ENCODE peak calls at places on chromosomes 7 and 10, in seven cellular contexts. L is breast epithelium, Z is sigmoid colon, J is SK-N-SH, V is GM12892, R is stomach, S is endothelial cell of umbilical vein. Q is an unnamed sample.
A peak's percentile ranks its signal among the peaks of the same experiment; 100 is the strongest.

GRCh38 chr10:52443419-52444388 is 129.6 kb downstream of the DKK1 start:
- DNase-seq in L (no peak), Z (no peak), J (no peak), V (no peak), R (no peak), S (peak; percentile 85), Q (no peak)

GRCh38 chr10:61078542-61078941 is 134.6 kb upstream of the RHOBTB1 start:
- DNase-seq in L (no peak), Z (no peak), J (no peak), V (no peak), R (no peak), S (no peak), Q (no peak)

GRCh38 chr10:97127960-97128850 is 57.6 kb downstream of the SLIT1 start:
- DNase-seq in L (no peak), Z (peak; percentile 30), J (peak; percentile 60), V (no peak), R (no peak), S (no peak), Q (no peak)

GRCh38 chr7:51847461-51848134 is 531.0 kb upstream of the COBL start:
- DNase-seq in L (no peak), Z (no peak), J (no peak), V (no peak), R (no peak), S (no peak), Q (no peak)

GRCh38 chr10:112585960-112586359 is 138.9 kb downstream of the VTI1A start:
- DNase-seq in L (no peak), Z (no peak), J (no peak), V (no peak), R (no peak), S (no peak), Q (no peak)

GRCh38 chr7:2613926-2614613 is 17.7 kb upstream of the TTYH3 start:
- DNase-seq in L (no peak), Z (peak; percentile 93), J (peak; percentile 77), V (no peak), R (no peak), S (no peak), Q (no peak)

GRCh38 chr10:11329055-11329673 is 282.3 kb downstream of the USP6NL start:
- DNase-seq in L (no peak), Z (no peak), J (no peak), V (no peak), R (no peak), S (no peak), Q (no peak)

GRCh38 chr7:129401968-129402860 is 32.0 kb upstream of the STRIP2 start:
- DNase-seq in L (no peak), Z (no peak), J (no peak), V (no peak), R (no peak), S (no peak), Q (no peak)

GRCh38 chr10:130834573-130834972 is 476.9 kb downstream of the TCERG1L start:
- DNase-seq in L (no peak), Z (no peak), J (no peak), V (no peak), R (no peak), S (no peak), Q (no peak)

GRCh38 chr10:31830887-31831286 is 97.7 kb downstream of the ARHGAP12 start:
- DNase-seq in L (no peak), Z (no peak), J (no peak), V (no peak), R (no peak), S (peak; percentile 4), Q (no peak)

GRCh38 chr7:42262907-42263466 is 26.0 kb upstream of the GLI3 start:
- DNase-seq in L (no peak), Z (peak; percentile 89), J (no peak), V (no peak), R (no peak), S (no peak), Q (no peak)

GRCh38 chr10:130745831-130746230 is 565.7 kb downstream of the TCERG1L start:
- DNase-seq in L (no peak), Z (peak; percentile 33), J (no peak), V (no peak), R (peak; percentile 7), S (no peak), Q (no peak)

GRCh38 chr7:33243319-33243881 is 114.0 kb downstream of the BBS9 start:
- DNase-seq in L (no peak), Z (no peak), J (peak; percentile 57), V (no peak), R (no peak), S (peak; percentile 65), Q (no peak)

GRCh38 chr7:55441668-55442305 is 76.7 kb downstream of the LANCL2 start:
- DNase-seq in L (no peak), Z (no peak), J (peak; percentile 75), V (no peak), R (no peak), S (no peak), Q (no peak)

GRCh38 chr7:43294080-43294630 is 181.7 kb downstream of the HECW1 start:
- DNase-seq in L (no peak), Z (peak; percentile 72), J (no peak), V (no peak), R (no peak), S (no peak), Q (no peak)

GRCh38 chr10:114042895-114043531 is 653 bp upstream of the ADRB1 start:
- DNase-seq in L (no peak), Z (peak; percentile 76), J (peak; percentile 47), V (peak; percentile 42), R (peak; percentile 36), S (peak; percentile 39), Q (no peak)

GRCh38 chr7:152050547-152050971 is 25.1 kb downstream of the GALNT11 start:
- DNase-seq in L (no peak), Z (no peak), J (no peak), V (no peak), R (no peak), S (no peak), Q (no peak)

GRCh38 chr10:130993612-130994011 is 317.9 kb downstream of the TCERG1L start:
- DNase-seq in L (no peak), Z (no peak), J (no peak), V (no peak), R (no peak), S (no peak), Q (no peak)

GRCh38 chr7:47516985-47517590 is 64.8 kb downstream of the TNS3 start:
- DNase-seq in L (no peak), Z (no peak), J (no peak), V (no peak), R (peak; percentile 88), S (no peak), Q (no peak)

GRCh38 chr10:117075064-117075463 is 63.0 kb downstream of the VAX1 start:
- DNase-seq in L (no peak), Z (no peak), J (no peak), V (no peak), R (no peak), S (no peak), Q (no peak)

GRCh38 chr10:30784896-30785605 is 155.5 kb upstream of the LYZL2 start:
- DNase-seq in L (no peak), Z (peak; percentile 94), J (peak; percentile 91), V (no peak), R (peak; percentile 68), S (peak; percentile 78), Q (peak; percentile 49)

GRCh38 chr10:107152087-107152486 is 12.4 kb downstream of the SORCS1 start:
- DNase-seq in L (no peak), Z (no peak), J (no peak), V (no peak), R (no peak), S (no peak), Q (no peak)

GRCh38 chr10:43390333-43390732 is 18.7 kb downstream of the HNRNPF start:
- DNase-seq in L (no peak), Z (peak; percentile 2), J (no peak), V (no peak), R (no peak), S (no peak), Q (no peak)
- TF ChIP-seq POLR2AphosphoS5 in L (no peak), Z (no peak), J (no peak), V (peak; percentile 24), R (no peak), S (no peak), Q (peak; percentile 17)

GRCh38 chr7:140231779-140232491 is 55.2 kb upstream of the KDM7A start:
- DNase-seq in L (no peak), Z (no peak), J (no peak), V (no peak), R (peak; percentile 73), S (no peak), Q (no peak)

GRCh38 chr7:140230862-140231778 is 54.3 kb upstream of the KDM7A start:
- DNase-seq in L (no peak), Z (peak; percentile 76), J (peak; percentile 98), V (no peak), R (peak; percentile 62), S (peak; percentile 49), Q (no peak)

GRCh38 chr7:140229101-140229525 is 52.3 kb upstream of the KDM7A start:
- DNase-seq in L (no peak), Z (no peak), J (no peak), V (no peak), R (no peak), S (no peak), Q (no peak)

GRCh38 chr7:140229591-140230516 is 53.1 kb upstream of the KDM7A start:
- DNase-seq in L (no peak), Z (no peak), J (no peak), V (no peak), R (peak; percentile 63), S (no peak), Q (no peak)

DNA sequence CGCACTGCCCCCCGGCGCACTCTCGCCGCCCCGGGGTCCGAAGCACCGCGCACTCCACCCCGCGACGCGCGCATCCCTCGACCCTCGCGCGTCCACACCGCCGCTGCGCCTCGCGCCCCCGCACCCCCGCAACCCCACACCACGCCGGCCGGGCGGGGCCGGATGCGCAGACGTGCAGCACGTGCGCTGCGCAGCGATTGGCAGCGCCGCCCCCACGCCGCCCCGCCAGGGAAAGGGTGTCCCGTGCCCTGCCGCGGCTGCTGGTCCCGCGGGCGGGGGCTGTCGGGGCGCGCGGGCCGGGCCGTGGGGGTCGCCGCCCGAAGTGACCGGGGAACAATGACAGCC is 53.7 kb upstream of the KDM7A start:
- DNase-seq in L (no peak), Z (no peak), J (peak; percentile 89), V (no peak), R (peak; percentile 62), S (no peak), Q (no peak)
- TF ChIP-seq POLR2AphosphoS5 in L (no peak), Z (no peak), J (no peak), V (no peak), R (no peak), S (no peak), Q (no peak)

GRCh38 chr10:69392481-69393000 is 24.2 kb downstream of the TACR2 start:
- DNase-seq in L (peak; percentile 86), Z (peak; percentile 95), J (peak; percentile 87), V (peak; percentile 70), R (peak; percentile 89), S (peak; percentile 78), Q (peak; percentile 82)
- TF ChIP-seq POLR2AphosphoS5 in L (no peak), Z (no peak), J (no peak), V (no peak), R (peak; percentile 6), S (no peak), Q (no peak)

DNA sequence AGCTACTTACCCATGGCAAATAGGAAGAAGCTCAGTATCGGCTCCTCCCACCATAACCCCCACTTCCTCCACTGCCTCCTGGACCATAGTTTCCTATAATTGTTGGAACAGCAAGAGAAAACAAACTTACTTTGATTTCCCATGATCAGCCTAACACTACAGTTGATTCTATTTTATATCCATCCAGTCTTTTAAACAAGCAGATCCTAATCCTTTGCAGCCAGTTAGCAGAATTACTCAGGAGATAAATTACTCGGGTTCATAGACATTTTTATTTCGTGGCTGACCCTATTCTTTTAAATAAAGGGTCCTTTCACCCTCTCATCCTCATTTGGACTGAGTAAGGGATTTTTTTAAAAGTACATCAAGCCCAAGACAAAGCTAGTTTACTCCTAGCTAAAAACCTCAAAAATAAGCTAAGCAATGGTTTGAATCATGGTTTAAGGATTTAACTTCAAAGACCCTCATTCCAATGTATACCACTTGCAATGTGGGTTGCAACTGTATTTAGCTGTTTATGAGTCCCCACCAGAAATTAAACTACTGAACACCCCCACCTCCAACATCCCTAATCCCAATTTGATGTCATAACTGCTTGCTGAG is 8.0 kb downstream of the HNRNPA2B1 start:
- DNase-seq in L (no peak), Z (no peak), J (no peak), V (no peak), R (no peak), S (peak; percentile 75), Q (no peak)
- TF ChIP-seq POLR2AphosphoS5 in L (no peak), Z (no peak), J (no peak), V (peak; percentile 59), R (no peak), S (peak; percentile 12), Q (peak; percentile 70)

Q was measured in GM12891.